ENCODE peak calls at places on chromosome 21, in seven cellular contexts. T, I, O, R, Z, Y and S are unnamed samples.

GRCh38 chr21:46418265-46418946 is 40.3 kb upstream of the DIP2A start:
- DNase-seq in Z (no peak), Y (no peak), R (no peak), O (no peak), I (no peak), T (no peak), S (no peak)

GRCh38 chr21:46180079-46180722 is 4.1 kb downstream of the SPATC1L start:
- DNase-seq in O (no peak), T (no peak), I (no peak), Z (no peak), Y (no peak), R (no peak), S (no peak)

GRCh38 chr21:21200103-21200938 is 202.1 kb downstream of the NCAM2 start:
- DNase-seq in Y (peak), O (peak), Z (peak), I (peak), R (no peak), T (peak), S (peak)

GRCh38 chr21:42002421-42002958 is 7.7 kb downstream of the ZBTB21 start:
- DNase-seq in O (no peak), I (peak), T (no peak), Z (peak), R (no peak), Y (peak), S (peak)

GRCh38 chr21:46057111-46057709 is 40.7 kb upstream of the COL6A2 start:
- DNase-seq in O (no peak), Y (no peak), Z (no peak), R (no peak), T (no peak), I (no peak), S (no peak)

GRCh38 chr21:45768011-45768740 is 124.7 kb downstream of the PCBP3 start:
- DNase-seq in Z (peak), O (no peak), R (no peak), Y (peak), I (peak), T (no peak), S (peak)

GRCh38 chr21:43917515-43918384 is 52.7 kb downstream of the AGPAT3 start:
- DNase-seq in O (no peak), R (no peak), T (no peak), Y (no peak), Z (no peak), I (no peak), S (no peak)

GRCh38 chr21:31075844-31076243 is 37.6 kb upstream of the KRTAP19-8 start:
- DNase-seq in I (no peak), T (no peak), Z (no peak), R (no peak), O (no peak), Y (no peak), S (no peak)

GRCh38 chr21:19864456-19864855 is 1133.8 kb upstream of the NCAM2 start:
- DNase-seq in O (no peak), Z (no peak), Y (no peak), T (no peak), I (no peak), R (no peak), S (no peak)

GRCh38 chr21:31310750-31311149 is 33.3 kb downstream of the TIAM1 start:
- DNase-seq in R (no peak), I (no peak), O (no peak), Z (no peak), T (no peak), Y (no peak), S (no peak)

GRCh38 chr21:39313457-39314154 is at the start of gene BRWD1:
- DNase-seq in Z (peak), I (peak), Y (peak), T (peak), O (no peak), R (peak), S (peak)
- TF ChIP-seq CTCF in Z (no peak), I (peak), Y (no peak), T (peak), O (peak), R (peak), S (peak)

DNA sequence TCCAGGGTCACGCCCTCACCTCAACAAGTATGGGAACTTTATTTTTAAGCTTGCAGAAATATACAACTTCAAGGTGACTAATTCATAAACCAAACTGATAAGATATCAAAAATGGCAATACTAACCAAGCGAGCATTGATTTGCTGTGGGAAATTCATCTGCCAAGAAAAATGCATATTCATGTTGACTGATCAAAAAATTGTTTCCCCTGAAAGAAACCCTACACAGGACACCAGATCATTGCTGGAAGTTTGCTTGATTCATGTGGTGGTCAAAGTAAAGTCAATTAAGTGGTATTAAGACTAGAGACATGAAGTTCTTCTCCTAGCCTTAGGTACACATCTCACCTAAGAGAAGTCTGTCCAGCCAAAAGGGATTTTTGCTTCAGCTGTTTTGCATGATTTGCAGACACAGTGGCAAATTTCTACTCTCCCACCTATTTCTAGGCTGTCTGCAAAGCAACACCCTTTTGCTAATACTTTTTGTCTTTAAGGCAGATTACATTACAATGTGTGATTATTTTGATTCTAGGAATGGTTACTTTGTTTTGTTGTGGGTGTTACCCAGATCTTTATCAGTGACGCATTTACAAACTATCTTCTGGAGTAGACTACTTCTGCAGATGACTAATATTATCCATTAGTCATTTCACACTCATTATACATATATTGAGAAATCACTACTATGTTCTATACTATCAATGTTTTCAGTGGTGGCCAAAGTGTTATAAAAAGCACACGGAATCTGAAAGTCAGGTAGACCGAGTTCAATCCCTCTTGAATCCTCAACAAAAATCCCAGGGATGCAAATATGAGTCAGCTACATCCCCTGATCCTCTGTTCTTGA is 12.3 kb downstream of the SAMSN1 start:
- DNase-seq in R (no peak), I (peak), Y (peak), T (no peak), Z (peak), O (no peak), S (peak)
- H3K4me3 ChIP-seq in R (no peak), I (no peak), Y (no peak), T (no peak), Z (no peak), O (no peak), S (no peak)

GRCh38 chr21:38661296-38662223 is 144.2 kb upstream of the ETS2 start:
- DNase-seq in I (peak), R (no peak), Z (peak), Y (peak), T (peak), O (no peak), S (peak)

GRCh38 chr21:38662224-38662568 is 143.5 kb upstream of the ETS2 start:
- DNase-seq in I (no peak), O (no peak), R (no peak), Y (no peak), T (no peak), Z (no peak), S (no peak)

GRCh38 chr21:38664821-38665220 is 140.9 kb upstream of the ETS2 start:
- DNase-seq in O (no peak), T (no peak), I (no peak), Z (no peak), Y (no peak), R (no peak), S (peak)

GRCh38 chr21:38664315-38664714 is 141.4 kb upstream of the ETS2 start:
- DNase-seq in Y (no peak), R (no peak), I (no peak), O (no peak), Z (no peak), T (no peak), S (no peak)

GRCh38 chr21:38663282-38663681 is 142.4 kb upstream of the ETS2 start:
- DNase-seq in Y (no peak), T (no peak), O (no peak), Z (no peak), I (no peak), R (no peak), S (no peak)
- TF ChIP-seq CTCF in Y (no peak), T (no peak), O (no peak), Z (no peak), I (no peak), R (no peak), S (no peak)

GRCh38 chr21:34112316-34113033 is 39.1 kb downstream of the MRPS6 start:
- DNase-seq in I (no peak), O (no peak), Y (no peak), Z (no peak), T (no peak), R (no peak), S (peak)

GRCh38 chr21:34110594-34111202 is 37.3 kb downstream of the MRPS6 start:
- DNase-seq in T (no peak), I (no peak), R (no peak), O (no peak), Y (no peak), Z (no peak), S (no peak)

GRCh38 chr21:34105947-34106541 is 32.7 kb downstream of the MRPS6 start:
- DNase-seq in O (no peak), Y (no peak), I (no peak), Z (no peak), R (no peak), T (no peak), S (no peak)

GRCh38 chr21:34107606-34108005 is 34.2 kb downstream of the MRPS6 start:
- DNase-seq in T (no peak), R (no peak), Y (no peak), I (no peak), Z (no peak), O (no peak), S (no peak)

GRCh38 chr21:34109075-34109474 is 35.7 kb downstream of the MRPS6 start:
- DNase-seq in T (no peak), Z (no peak), Y (no peak), R (no peak), I (no peak), O (no peak), S (no peak)
- H3K4me3 ChIP-seq in T (no peak), Z (no peak), Y (no peak), R (no peak), I (no peak), O (no peak), S (no peak)